ENCODE peak calls at places on chromosomes 1 and 21, in nine cellular contexts. R is H1, S is fibroblast of lung, K is neural progenitor cell, O is endothelial cell of umbilical vein, E is K562, J is PC-3, A is IMR-90, G is OCI-LY7. N is an unnamed sample.

GRCh38 chr1:206032356-206033140 is 8.9 kb upstream of the CTSE start:
- DNase-seq in J (no peak), G (no peak), O (peak), K (no peak), A (no peak), E (no peak), S (peak), R (peak), N (no peak)

GRCh38 chr21:42678118-42678430 is 24.7 kb downstream of the PDE9A start:
- DNase-seq in S (no peak), A (no peak), K (no peak), E (no peak), O (no peak), R (no peak), J (no peak), G (no peak), N (no peak)

GRCh38 chr1:224497714-224498573 is 63.3 kb upstream of the WDR26 start:
- DNase-seq in R (no peak), K (peak), O (peak), G (peak), S (peak), E (no peak), A (peak), J (peak), N (no peak)

GRCh38 chr1:7002728-7003127 is 217.5 kb downstream of the CAMTA1 start:
- DNase-seq in G (no peak), A (no peak), S (peak), K (peak), J (peak), R (no peak), E (no peak), O (no peak), N (no peak)

GRCh38 chr1:95042286-95042685 is 30.5 kb downstream of the ALG14 start:
- DNase-seq in K (peak), O (no peak), R (no peak), E (no peak), A (peak), G (no peak), J (no peak), S (peak), N (no peak)

GRCh38 chr1:81703736-81704463 is 96.8 kb upstream of the ADGRL2 start:
- DNase-seq in A (peak), S (peak), K (peak), J (peak), E (no peak), R (no peak), O (peak), G (no peak), N (no peak)

GRCh38 chr1:7230121-7230895 is 445.1 kb downstream of the CAMTA1 start:
- DNase-seq in A (no peak), K (no peak), J (no peak), S (no peak), R (no peak), G (no peak), E (no peak), O (no peak), N (no peak)

GRCh38 chr1:173411835-173412742 is 65.0 kb upstream of the PRDX6 start:
- DNase-seq in R (no peak), A (peak), S (peak), G (peak), E (no peak), J (peak), K (no peak), O (no peak), N (no peak)

GRCh38 chr1:67773462-67773861 is 59.8 kb downstream of the GNG12 start:
- DNase-seq in K (no peak), E (no peak), A (peak), J (no peak), S (no peak), R (no peak), O (peak), G (no peak), N (no peak)

GRCh38 chr1:185529673-185530072 is 204.5 kb upstream of the HMCN1 start:
- DNase-seq in O (no peak), G (no peak), J (no peak), E (no peak), S (no peak), K (no peak), R (no peak), A (no peak), N (no peak)

GRCh38 chr1:151362308-151363155 is 10.0 kb downstream of the SELENBP1 start:
- DNase-seq in K (no peak), S (no peak), R (no peak), G (no peak), E (no peak), O (no peak), J (no peak), A (no peak), N (no peak)

GRCh38 chr1:5509664-5510452 is 482.4 kb downstream of the NPHP4 start:
- DNase-seq in K (peak), E (peak), R (peak), G (peak), J (peak), A (peak), S (peak), O (peak), N (no peak)

GRCh38 chr21:43341349-43342163 is 85.4 kb downstream of the SIK1 start:
- DNase-seq in S (peak), O (no peak), R (no peak), E (no peak), J (no peak), K (no peak), G (no peak), A (peak), N (no peak)

DNA sequence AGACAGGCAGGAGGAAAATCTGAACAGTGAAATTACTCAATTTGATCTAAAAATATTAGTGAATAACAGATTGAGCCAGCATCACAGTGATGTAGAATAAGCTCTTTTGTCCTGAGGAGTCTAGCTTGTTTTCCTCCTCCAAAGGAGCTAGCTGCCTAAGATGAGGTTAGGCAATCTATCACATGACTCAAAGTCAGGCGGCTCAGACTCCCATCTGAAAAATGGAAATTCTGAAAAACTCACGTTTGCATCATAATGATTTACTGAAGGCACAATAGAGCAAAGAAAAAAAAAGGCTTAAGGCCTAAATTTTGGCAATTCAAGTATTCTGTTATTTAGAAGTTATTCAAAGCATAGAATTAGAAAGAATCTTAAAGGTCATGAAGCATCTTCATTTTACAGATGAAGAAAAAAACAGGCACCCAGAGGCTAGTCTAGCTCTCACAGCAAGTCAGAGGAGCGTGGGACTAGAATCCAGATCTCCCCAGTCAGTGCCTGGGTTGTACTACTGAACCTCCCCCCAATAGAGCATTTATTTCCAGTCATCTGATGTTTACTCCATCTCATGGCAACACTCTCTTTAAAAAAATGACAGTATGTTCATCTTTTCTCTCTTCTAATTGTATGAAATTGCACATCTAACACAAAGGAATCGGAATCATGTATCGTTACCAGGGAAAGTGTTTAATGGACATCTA is 62.5 kb upstream of the ATF3 start:
- DNase-seq in R (no peak), O (no peak), G (no peak), J (no peak), E (no peak), K (no peak), A (peak), S (peak), N (no peak)
- H2AFZ ChIP-seq in R (peak), O (no peak), G (no peak), J (no peak), E (no peak), K (peak), A (no peak), S (no peak), N (no peak)

DNA sequence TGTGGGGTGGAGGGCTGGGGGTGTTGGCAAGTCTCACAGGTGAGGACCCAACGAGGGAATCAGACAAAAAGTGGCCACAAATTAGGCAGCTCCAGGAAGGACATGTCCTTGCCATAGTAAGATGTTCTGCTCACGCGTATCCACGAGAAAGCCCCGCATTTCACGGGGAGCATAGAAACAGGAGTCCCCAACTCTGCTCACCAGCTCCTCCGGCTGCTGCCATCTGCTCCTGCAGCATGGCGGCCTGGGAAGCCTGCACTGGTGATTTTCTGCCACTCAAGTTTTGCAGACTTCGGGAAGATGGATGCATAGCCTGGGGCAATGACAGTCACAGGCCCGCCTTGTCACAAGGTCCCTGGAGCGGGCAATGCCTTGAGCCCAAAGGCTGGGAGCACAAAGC is 9.3 kb downstream of the TCP10L start:
- DNase-seq in O (no peak), K (no peak), J (no peak), R (no peak), E (no peak), G (no peak), A (no peak), S (no peak), N (no peak)
- TF ChIP-seq CTCF in O (no peak), K (no peak), J (no peak), R (peak), E (no peak), G (no peak), A (no peak), S (no peak), N (no peak)

GRCh38 chr21:29181799-29182470 is 51.5 kb downstream of the MAP3K7CL start:
- DNase-seq in S (peak), O (peak), G (no peak), J (peak), A (peak), E (no peak), K (no peak), R (no peak), N (no peak)
- H2AFZ ChIP-seq in S (no peak), O (peak), G (no peak), J (peak), A (peak), E (no peak), K (no peak), R (no peak), N (peak)

GRCh38 chr1:27366411-27367159 is at the start of gene MAP3K6:
- DNase-seq in E (peak), R (peak), K (peak), S (peak), A (peak), G (no peak), O (peak), J (peak), N (no peak)
- TF ChIP-seq CTCF in E (peak), R (peak), K (peak), S (peak), A (peak), G (peak), O (peak), J (peak), N (peak)

DNA sequence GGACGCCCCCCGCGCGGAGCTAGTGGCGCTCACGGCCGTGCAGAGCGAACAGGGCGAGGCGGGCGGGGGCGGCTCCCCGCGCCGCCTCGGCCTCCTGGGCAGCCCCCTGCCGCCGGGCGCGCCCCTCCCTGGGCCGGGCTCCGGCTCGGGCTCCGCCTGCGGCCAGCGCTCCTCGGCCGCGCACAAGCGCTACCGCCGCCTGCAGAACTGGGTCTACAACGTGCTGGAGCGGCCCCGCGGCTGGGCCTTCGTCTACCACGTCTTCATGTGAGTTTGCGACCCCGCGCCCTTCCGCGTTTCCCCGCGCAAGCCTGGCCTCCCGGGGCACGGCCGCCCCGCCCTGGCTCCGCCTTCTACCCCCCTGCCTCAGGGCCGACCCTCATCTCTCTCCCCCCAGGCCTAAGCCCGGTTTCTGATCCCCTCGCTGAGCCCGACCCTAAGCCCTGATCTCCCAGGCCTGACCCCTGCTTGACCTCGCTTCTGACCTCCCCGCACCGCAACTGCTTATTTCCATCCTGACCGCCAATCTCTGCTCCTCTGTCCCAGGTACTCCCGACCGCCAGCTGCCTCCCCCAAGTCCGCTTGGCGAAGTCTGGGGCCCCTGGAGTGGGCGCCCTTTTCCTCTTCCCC is 669 bp downstream of the KCNQ4 start:
- DNase-seq in O (no peak), A (no peak), E (peak), K (peak), J (no peak), R (peak), G (no peak), S (no peak), N (no peak)
- H2AFZ ChIP-seq in O (no peak), A (peak), E (peak), K (no peak), J (peak), R (no peak), G (no peak), S (no peak), N (no peak)

GRCh38 chr1:168734271-168734670 is 5.3 kb upstream of the DPT start:
- DNase-seq in J (no peak), K (no peak), E (no peak), R (no peak), A (no peak), O (no peak), S (no peak), G (no peak), N (no peak)
- TF ChIP-seq CTCF in J (no peak), K (no peak), E (no peak), R (no peak), A (no peak), O (no peak), S (no peak), G (no peak), N (no peak)

GRCh38 chr1:170354216-170354615 is 177.8 kb upstream of the GORAB start:
- DNase-seq in O (no peak), R (no peak), K (no peak), S (no peak), G (no peak), E (no peak), J (no peak), A (no peak), N (no peak)

GRCh38 chr1:170356585-170356984 is 175.4 kb upstream of the GORAB start:
- DNase-seq in S (no peak), G (no peak), R (no peak), E (no peak), J (no peak), O (no peak), K (no peak), A (no peak), N (no peak)

GRCh38 chr1:170357750-170358149 is 174.2 kb upstream of the GORAB start:
- DNase-seq in O (no peak), J (peak), R (no peak), K (no peak), A (no peak), E (no peak), G (no peak), S (no peak), N (no peak)

GRCh38 chr1:170355267-170355801 is 176.6 kb upstream of the GORAB start:
- DNase-seq in S (no peak), J (no peak), G (no peak), A (no peak), R (no peak), E (no peak), K (no peak), O (no peak), N (no peak)

GRCh38 chr1:170354679-170355078 is 177.3 kb upstream of the GORAB start:
- DNase-seq in G (no peak), R (no peak), S (no peak), E (no peak), J (no peak), K (no peak), O (no peak), A (no peak), N (no peak)
- H2AFZ ChIP-seq in G (no peak), R (no peak), S (no peak), E (no peak), J (no peak), K (no peak), O (no peak), A (no peak), N (no peak)

GRCh38 chr1:218361298-218362065 is 16.3 kb downstream of the TGFB2 start:
- DNase-seq in J (peak), S (peak), O (peak), K (peak), R (peak), A (peak), G (no peak), E (peak), N (no peak)
- TF ChIP-seq CTCF in J (peak), S (peak), O (peak), K (peak), R (peak), A (peak), G (peak), E (peak), N (peak)

N was measured in keratinocyte.